ENCODE peak calls at places on chromosomes 7 and 10, in five cellular contexts. N is right lobe of liver; F is hepatocyte; U is CD8-positive, alpha-beta memory T cell; K is HL-60. O is an unnamed sample.

GRCh38 chr7:29563590-29564454 is at the start of gene PRR15:
- DNase-seq in K (no peak), N (peak), F (peak), U (no peak), O (no peak)

GRCh38 chr10:122407375-122408125 is 33.0 kb downstream of the PLEKHA1 start:
- DNase-seq in U (no peak), N (peak), K (no peak), F (no peak), O (no peak)

GRCh38 chr7:121561717-121562116 is 165.6 kb upstream of the FAM3C start:
- DNase-seq in F (no peak), K (no peak), U (no peak), N (no peak), O (no peak)

GRCh38 chr7:6631605-6632004 is 5.5 kb upstream of the ZNF316 start:
- DNase-seq in N (no peak), K (no peak), F (no peak), U (no peak), O (no peak)

GRCh38 chr10:22599048-22599561 is 115.3 kb downstream of the PIP4K2A start:
- DNase-seq in F (no peak), N (no peak), U (no peak), K (no peak), O (no peak)

GRCh38 chr10:129844191-129844590 is 119.9 kb downstream of the EBF3 start:
- DNase-seq in K (no peak), U (no peak), N (no peak), F (no peak), O (no peak)

GRCh38 chr10:119658274-119658673 is 7.1 kb downstream of the BAG3 start:
- DNase-seq in U (no peak), N (peak), F (peak), K (no peak), O (peak)

GRCh38 chr10:77328272-77328816 is 309.3 kb downstream of the KCNMA1 start:
- DNase-seq in U (no peak), N (no peak), K (no peak), F (peak), O (no peak)

GRCh38 chr10:114541081-114541833 is 116.8 kb downstream of the ABLIM1 start:
- DNase-seq in N (no peak), U (peak), K (no peak), F (peak), O (peak)

GRCh38 chr7:133150760-133151159 is 68.9 kb upstream of the CHCHD3 start:
- DNase-seq in N (no peak), K (no peak), U (no peak), F (no peak), O (no peak)

GRCh38 chr10:125448596-125448995 is 234.4 kb downstream of the TEX36 start:
- DNase-seq in F (peak), N (no peak), K (peak), U (no peak), O (peak)

GRCh38 chr10:79416578-79417255 is 28.7 kb downstream of the ZCCHC24 start:
- DNase-seq in U (no peak), F (no peak), N (no peak), K (no peak), O (no peak)

GRCh38 chr7:37218956-37219355 is 229.7 kb downstream of the ELMO1 start:
- DNase-seq in U (no peak), K (no peak), N (no peak), F (no peak), O (no peak)

GRCh38 chr7:134460000-134460399 is 1.1 kb upstream of the AKR1B1 start:
- DNase-seq in U (no peak), N (no peak), F (no peak), K (no peak), O (no peak)

GRCh38 chr7:47492720-47493119 is 89.2 kb downstream of the TNS3 start:
- DNase-seq in U (no peak), N (no peak), F (no peak), K (no peak), O (no peak)

GRCh38 chr10:68560916-68561691 is 967 bp downstream of the TET1 start:
- DNase-seq in N (no peak), U (no peak), K (no peak), F (peak), O (no peak)

GRCh38 chr7:123494193-123494796 is 40.1 kb downstream of the IQUB start:
- DNase-seq in F (peak), N (no peak), K (no peak), U (no peak), O (no peak)

GRCh38 chr10:112115781-112116385 is 67.7 kb downstream of the GPAM start:
- DNase-seq in N (no peak), F (peak), U (no peak), K (no peak), O (no peak)

DNA sequence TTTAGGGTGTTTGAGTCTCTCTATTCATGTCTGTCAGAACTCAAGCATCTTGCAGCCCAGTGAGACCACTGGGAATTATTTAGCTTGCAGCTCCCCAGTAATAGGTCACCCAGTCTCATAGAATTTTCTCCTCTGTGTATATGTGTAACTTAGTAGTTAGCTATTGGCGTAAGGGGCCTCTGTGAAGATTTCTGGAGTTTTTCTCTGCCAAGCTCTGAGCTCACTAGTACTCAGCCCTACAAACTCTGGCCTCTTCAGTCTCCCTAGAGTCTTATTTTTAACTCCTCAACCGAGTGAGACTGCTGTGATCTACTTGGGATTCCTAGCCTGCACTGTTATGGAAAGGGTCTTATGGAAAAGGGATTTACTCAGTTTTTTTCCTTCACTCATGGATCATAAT is 90.2 kb downstream of the PPP1R9A start:
- DNase-seq in U (no peak), F (no peak), N (no peak), K (no peak), O (no peak)
- H3K27ac ChIP-seq in U (no peak), F (no peak), N (no peak), K (no peak), O (no peak)

GRCh38 chr7:78115876-78116275 is 317.3 kb downstream of the PHTF2 start:
- DNase-seq in U (no peak), K (no peak), F (no peak), N (no peak), O (no peak)

GRCh38 chr7:78114993-78115392 is 316.4 kb downstream of the PHTF2 start:
- DNase-seq in U (no peak), F (no peak), N (no peak), K (no peak), O (no peak)

GRCh38 chr7:78124221-78124620 is 325.6 kb downstream of the PHTF2 start:
- DNase-seq in U (no peak), F (no peak), N (no peak), K (no peak), O (no peak)

GRCh38 chr7:78121878-78122277 is 323.3 kb downstream of the PHTF2 start:
- DNase-seq in N (no peak), K (no peak), F (no peak), U (no peak), O (no peak)

GRCh38 chr7:78118470-78118869 is 319.9 kb downstream of the PHTF2 start:
- DNase-seq in U (no peak), K (no peak), F (no peak), N (no peak), O (no peak)
- H3K27ac ChIP-seq in U (no peak), K (no peak), F (no peak), N (no peak), O (no peak)

GRCh38 chr7:127534636-127535035 is 50.8 kb downstream of the GCC1 start:
- DNase-seq in F (no peak), N (no peak), U (no peak), K (no peak), O (no peak)

GRCh38 chr7:127532736-127533135 is 52.7 kb downstream of the GCC1 start:
- DNase-seq in F (no peak), K (no peak), U (no peak), N (no peak), O (no peak)

GRCh38 chr7:127532151-127532550 is 53.2 kb downstream of the GCC1 start:
- DNase-seq in N (no peak), K (no peak), F (peak), U (no peak), O (no peak)

GRCh38 chr7:127535546-127536425 is 49.6 kb downstream of the GCC1 start:
- DNase-seq in F (no peak), N (no peak), K (no peak), U (no peak), O (no peak)

GRCh38 chr7:127536426-127537152 is 48.8 kb downstream of the GCC1 start:
- DNase-seq in N (no peak), F (no peak), K (no peak), U (no peak), O (no peak)
- H3K27ac ChIP-seq in N (no peak), F (no peak), K (no peak), U (no peak), O (no peak)

DNA sequence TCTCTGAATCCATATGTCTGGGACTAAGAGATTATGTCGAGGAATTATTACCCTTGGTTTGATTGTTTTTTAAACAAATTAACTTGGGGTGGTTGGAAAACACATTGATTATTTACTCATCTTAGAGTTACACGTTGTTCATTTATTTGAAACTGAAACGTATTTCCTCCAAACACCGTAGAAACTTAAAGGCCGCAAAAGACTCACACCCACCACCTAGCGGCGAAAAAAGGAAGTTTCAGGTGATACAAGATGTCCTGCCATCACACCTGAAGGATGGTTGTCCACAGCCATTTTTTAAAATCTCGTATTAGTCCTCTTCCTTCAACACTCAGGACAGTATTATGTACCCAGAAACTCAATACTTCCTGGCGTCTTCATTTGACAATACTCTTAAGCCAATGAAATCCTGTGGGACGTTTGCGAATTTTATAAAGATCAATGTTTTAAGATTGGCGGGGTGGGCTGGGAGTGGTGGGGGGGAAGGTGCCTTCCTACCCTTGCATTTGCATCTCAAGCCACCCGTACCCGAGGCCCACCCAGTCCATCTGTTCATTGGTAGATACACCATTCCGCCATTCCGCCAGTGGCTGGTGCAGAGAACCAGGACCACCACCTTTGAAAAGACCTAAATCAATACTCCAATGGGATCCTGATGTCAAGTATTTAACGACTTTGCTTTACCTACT is 1.4 kb upstream of the LCOR start:
- DNase-seq in K (peak), N (no peak), U (peak), F (peak), O (peak)
- H3K27ac ChIP-seq in K (peak), N (peak), U (peak), F (peak), O (peak)

DNA sequence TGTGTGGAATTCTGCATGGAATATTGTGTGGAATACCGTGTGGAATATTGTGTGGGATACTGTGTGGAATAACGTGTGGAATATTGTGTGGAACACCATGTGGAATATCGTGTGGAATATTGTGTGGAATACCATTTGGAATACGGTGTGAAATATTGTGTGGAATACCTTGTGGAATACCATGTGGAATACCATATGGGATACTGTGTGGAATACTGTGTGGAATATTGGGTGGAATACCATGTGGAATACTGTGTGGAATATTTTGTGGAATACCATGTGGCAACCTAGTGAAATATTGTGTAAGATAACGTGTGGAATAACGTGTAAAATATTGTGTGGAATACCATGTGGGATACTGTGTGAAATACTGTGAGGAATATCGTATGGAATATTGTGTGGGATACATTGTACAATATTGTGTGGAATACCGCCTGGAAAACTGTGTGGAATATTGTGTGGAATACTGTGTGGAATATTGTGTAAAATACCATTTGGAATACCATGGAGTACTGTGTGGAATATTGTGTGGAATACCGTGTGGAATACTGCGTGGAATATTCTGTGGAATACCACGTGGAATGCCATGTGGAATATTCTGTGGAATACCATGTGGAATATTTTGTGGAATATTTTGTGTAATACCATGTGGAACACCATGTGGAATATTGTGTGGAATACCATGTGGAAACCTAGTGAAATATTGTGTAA is 134.1 kb upstream of the CHST15 start:
- DNase-seq in U (no peak), N (no peak), F (no peak), K (no peak), O (no peak)
- H3K27ac ChIP-seq in U (no peak), N (no peak), F (no peak), K (no peak), O (no peak)

GRCh38 chr10:5447611-5448071 is 35.3 kb downstream of the NET1 start:
- DNase-seq in K (no peak), N (no peak), F (no peak), U (no peak), O (no peak)

GRCh38 chr10:5449823-5450222 is 37.5 kb downstream of the NET1 start:
- DNase-seq in N (no peak), K (peak), F (peak), U (no peak), O (peak)

GRCh38 chr10:5449227-5449626 is 36.9 kb downstream of the NET1 start:
- DNase-seq in F (no peak), U (no peak), N (no peak), K (no peak), O (no peak)

GRCh38 chr10:5447071-5447470 is 34.7 kb downstream of the NET1 start:
- DNase-seq in K (no peak), N (no peak), F (no peak), U (no peak), O (no peak)

GRCh38 chr10:5448333-5449048 is 36.1 kb downstream of the NET1 start:
- DNase-seq in K (no peak), N (no peak), U (no peak), F (peak), O (no peak)
- H3K27ac ChIP-seq in K (no peak), N (peak), U (peak), F (peak), O (no peak)

DNA sequence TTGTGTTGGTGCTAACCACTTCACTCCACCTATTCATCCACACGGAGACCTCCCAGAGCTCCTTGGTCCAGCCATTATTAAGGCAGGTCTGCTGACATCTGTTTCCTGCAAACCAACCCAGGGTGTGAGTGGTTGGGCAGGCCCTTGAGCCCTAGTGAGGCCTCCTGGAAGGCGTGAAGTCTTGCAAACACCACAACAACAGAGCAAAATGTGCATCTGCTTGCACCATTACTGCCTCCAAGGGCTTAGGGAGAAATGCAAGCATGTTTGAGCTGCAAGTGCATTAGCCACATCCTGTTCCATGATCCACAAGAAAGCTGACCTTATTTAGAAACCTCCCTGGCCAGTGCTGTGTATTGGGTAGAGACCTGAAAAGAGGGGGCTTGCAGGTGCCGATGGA is 325.5 kb downstream of the GRID1 start:
- DNase-seq in F (no peak), U (no peak), K (no peak), N (no peak), O (no peak)
- H3K27ac ChIP-seq in F (no peak), U (no peak), K (no peak), N (no peak), O (no peak)

GRCh38 chr10:99787782-99788181 is 5.3 kb downstream of the ABCC2 start:
- DNase-seq in N (no peak), U (no peak), F (no peak), K (no peak), O (no peak)
- H3K27ac ChIP-seq in N (peak), U (no peak), F (peak), K (no peak), O (no peak)

GRCh38 chr10:13775786-13776780 is 189.3 kb downstream of the PRPF18 start:
- DNase-seq in K (no peak), U (no peak), F (no peak), N (no peak), O (no peak)

GRCh38 chr10:13771992-13772391 is 185.2 kb downstream of the PRPF18 start:
- DNase-seq in U (no peak), F (no peak), N (no peak), K (no peak), O (no peak)

GRCh38 chr10:13773043-13773442 is 186.3 kb downstream of the PRPF18 start:
- DNase-seq in U (no peak), K (no peak), N (no peak), F (peak), O (no peak)

GRCh38 chr10:13774303-13774893 is 187.6 kb downstream of the PRPF18 start:
- DNase-seq in F (no peak), K (no peak), U (no peak), N (no peak), O (no peak)

GRCh38 chr10:13773496-13774170 is 186.9 kb downstream of the PRPF18 start:
- DNase-seq in F (no peak), U (no peak), N (no peak), K (no peak), O (no peak)
- H3K27ac ChIP-seq in F (no peak), U (no peak), N (no peak), K (no peak), O (no peak)

GRCh38 chr7:18087031-18087686 is 59.5 kb upstream of the PRPS1L1 start:
- DNase-seq in N (no peak), F (peak), U (no peak), K (no peak), O (no peak)
- H3K27ac ChIP-seq in N (no peak), F (peak), U (no peak), K (no peak), O (no peak)